ENCODE peak calls at places on chromosomes 4 and X, in five cellular contexts. I is dorsolateral prefrontal cortex, N is aorta, L is hepatocyte, X is neuronal stem cell. K is an unnamed sample.

GRCh38 chr4:130563185-130563890 is 1467.4 kb downstream of the C4orf33 start:
- DNase-seq in I (peak; percentile 20), N (peak; percentile 75), L (peak; percentile 77), X (peak; percentile 52), K (peak; percentile 27)

GRCh38 chr4:1862055-1862911 is 6.3 kb upstream of the LETM1 start:
- DNase-seq in I (no peak), N (no peak), L (peak; percentile 1), X (no peak), K (no peak)

GRCh38 chr4:83189631-83190136 is 75.2 kb upstream of the PLAC8 start:
- DNase-seq in I (no peak), N (no peak), L (peak; percentile 46), X (peak; percentile 23), K (no peak)

GRCh38 chr4:123939621-123940020 is 543.0 kb downstream of the SPRY1 start:
- DNase-seq in I (no peak), N (no peak), L (peak; percentile 16), X (no peak), K (no peak)

GRCh38 chrX:119190736-119191282 is 45.3 kb upstream of the PGRMC1 start:
- DNase-seq in I (no peak), N (no peak), L (peak; percentile 42), X (no peak), K (no peak)

GRCh38 chrX:34487364-34487763 is 169.7 kb downstream of the TMEM47 start:
- DNase-seq in I (no peak), N (no peak), L (no peak), X (no peak), K (no peak)

GRCh38 chr4:6301732-6302442 is 32.2 kb downstream of the WFS1 start:
- DNase-seq in I (no peak), N (no peak), L (no peak), X (no peak), K (no peak)

GRCh38 chr4:6582889-6583504 is 8.0 kb downstream of the MAN2B2 start:
- DNase-seq in I (no peak), N (no peak), L (no peak), X (no peak), K (peak; percentile 33)

GRCh38 chrX:72029473-72030411 is 102.0 kb downstream of the RTL5 start:
- DNase-seq in I (no peak), N (peak; percentile 73), L (peak; percentile 42), X (no peak), K (no peak)

GRCh38 chr4:6834867-6835266 is 52.3 kb downstream of the KIAA0232 start:
- DNase-seq in I (no peak), N (no peak), L (no peak), X (no peak), K (no peak)

GRCh38 chr4:19927381-19927780 is 324.3 kb upstream of the SLIT2 start:
- DNase-seq in I (no peak), N (no peak), L (peak; percentile 43), X (no peak), K (no peak)

GRCh38 chrX:113741744-113742143 is 842.1 kb upstream of the HTR2C start:
- DNase-seq in I (no peak), N (no peak), L (peak; percentile 66), X (no peak), K (no peak)

GRCh38 chrX:78595901-78596502 is 63.1 kb downstream of the RTL3 start:
- DNase-seq in I (no peak), N (no peak), L (no peak), X (peak; percentile 36), K (no peak)

GRCh38 chr4:95290702-95291101 is 258.1 kb downstream of the UNC5C start:
- DNase-seq in I (no peak), N (no peak), L (no peak), X (no peak), K (no peak)

GRCh38 chrX:153739754-153740486 is 15.3 kb downstream of the ABCD1 start:
- DNase-seq in I (no peak), N (no peak), L (no peak), X (no peak), K (no peak)

GRCh38 chr4:157104541-157104940 is 28.6 kb downstream of the GLRB start:
- DNase-seq in I (no peak), N (no peak), L (no peak), X (no peak), K (no peak)

GRCh38 chr4:76666940-76667532 is 230.9 kb downstream of the SOWAHB start:
- DNase-seq in I (no peak), N (no peak), L (no peak), X (no peak), K (no peak)

GRCh38 chrX:39946822-39947221 is 150.9 kb downstream of the BCOR start:
- DNase-seq in I (no peak), N (no peak), L (no peak), X (no peak), K (no peak)

GRCh38 chrX:47613082-47613481 is 6.6 kb downstream of the SYN1 start:
- DNase-seq in I (no peak), N (no peak), L (no peak), X (no peak), K (no peak)

GRCh38 chrX:123731258-123731986 is 1.4 kb downstream of the THOC2 start:
- DNase-seq in I (no peak), N (no peak), L (peak; percentile 16), X (no peak), K (no peak)

GRCh38 chrX:18075603-18076002 is 145.1 kb downstream of the BEND2 start:
- DNase-seq in I (no peak), N (no peak), L (no peak), X (no peak), K (no peak)

GRCh38 chrX:13059676-13060499 is 15.5 kb upstream of the FAM9C start:
- DNase-seq in I (no peak), N (no peak), L (peak; percentile 54), X (no peak), K (no peak)

GRCh38 chrX:153517421-153517820 is at the start of gene ATP2B3:
- DNase-seq in I (no peak), N (no peak), L (no peak), X (no peak), K (no peak)

GRCh38 chr4:175560628-175561027 is 251.4 kb downstream of the GPM6A start:
- DNase-seq in I (no peak), N (no peak), L (peak; percentile 25), X (no peak), K (no peak)

GRCh38 chrX:76279007-76279406 is 106.1 kb downstream of the PBDC1 start:
- DNase-seq in I (no peak), N (no peak), L (peak; percentile 52), X (peak; percentile 39), K (no peak)

GRCh38 chr4:135319685-135320084 is 1118.1 kb upstream of the PABPC4L start:
- DNase-seq in I (no peak), N (no peak), L (no peak), X (no peak), K (no peak)

DNA sequence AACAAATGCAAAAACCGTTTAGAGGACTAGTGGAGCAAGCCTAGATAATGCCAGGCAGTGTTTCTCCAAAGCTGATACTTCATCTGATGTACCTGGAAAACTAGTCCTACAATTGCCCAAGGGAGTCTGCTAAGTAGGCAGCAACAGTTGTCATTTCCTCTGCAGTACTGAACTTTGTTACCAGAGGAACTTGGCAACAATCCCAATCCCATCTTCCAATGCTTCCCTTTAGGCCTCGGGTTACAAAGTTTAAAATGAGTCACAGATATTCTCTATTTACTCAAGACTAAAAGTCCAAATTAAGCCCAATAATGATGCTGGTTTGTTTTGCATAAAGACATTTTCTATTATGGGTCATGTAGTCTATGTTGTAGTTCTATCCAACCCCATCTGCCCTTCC is 120.0 kb upstream of the GLRA2 start:
- DNase-seq in I (no peak), N (no peak), L (peak; percentile 55), X (no peak), K (peak; percentile 7)
- H3K27me3 ChIP-seq in I (peaks cover 22% of the 10 kb centered on the region), N (no peaks in the 10 kb centered on the region), L (no peaks in the 10 kb centered on the region), X (no peaks in the 10 kb centered on the region), K (no peaks in the 10 kb centered on the region)

GRCh38 chrX:112380541-112381278 is 298.1 kb upstream of the TRPC5 start:
- DNase-seq in I (no peak), N (peak; percentile 57), L (no peak), X (no peak), K (no peak)
- H3K27me3 ChIP-seq in I (peaks cover 7% of the 10 kb centered on the region), N (no peaks in the 10 kb centered on the region), L (no peaks in the 10 kb centered on the region), X (no peaks in the 10 kb centered on the region), K (no peaks in the 10 kb centered on the region)

DNA sequence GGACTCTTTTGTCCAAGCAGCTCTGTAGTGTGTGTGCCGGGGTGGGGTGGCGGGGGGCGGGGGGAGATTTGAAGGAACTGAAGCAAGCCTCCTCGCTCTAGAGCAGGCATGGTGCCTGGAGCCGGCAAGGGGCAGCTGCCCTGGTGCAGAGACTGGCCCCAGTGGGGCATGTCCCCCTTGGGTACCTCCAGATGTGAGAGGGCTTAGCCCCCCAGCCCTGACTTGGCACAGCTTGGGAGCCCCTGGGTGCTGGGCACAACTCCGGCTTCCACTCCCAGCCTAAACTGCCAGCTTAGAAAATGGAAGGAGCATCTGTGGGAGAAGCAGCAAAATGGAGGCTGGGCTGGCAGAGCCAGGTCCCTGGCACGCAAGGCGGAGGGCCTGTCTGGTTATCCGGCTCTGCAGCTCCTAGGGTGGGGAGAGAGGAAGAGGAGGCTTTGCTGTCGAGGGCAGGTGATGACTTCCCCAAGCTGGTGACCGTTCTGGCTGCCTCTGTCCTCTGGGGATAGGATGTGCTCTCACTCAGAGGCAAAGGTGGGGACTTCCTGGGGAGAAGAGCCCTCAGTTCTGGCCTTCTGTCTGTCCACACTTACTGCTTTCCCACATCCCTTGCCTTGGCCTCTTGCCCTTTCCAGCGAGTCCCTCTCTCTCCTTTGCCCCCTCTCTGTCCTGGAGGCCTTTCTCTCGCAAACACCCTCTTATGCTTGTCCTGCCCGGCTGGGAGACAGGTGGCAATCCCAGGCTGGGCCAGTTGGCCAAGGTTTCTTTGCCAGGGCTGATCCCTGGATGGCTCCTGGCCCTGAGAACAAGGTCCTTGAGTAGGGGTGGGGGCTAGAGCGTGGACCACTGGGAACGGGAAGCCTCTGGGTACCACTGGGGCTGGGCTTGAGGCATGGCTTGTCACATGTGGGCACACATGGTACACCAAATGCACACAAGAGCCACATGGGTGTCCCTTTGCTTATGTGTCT is 2.0 kb downstream of the DLG3 start:
- DNase-seq in I (no peak), N (no peak), L (no peak), X (no peak), K (no peak)
- H3K27me3 ChIP-seq in I (peaks cover 6% of the 10 kb centered on the region), N (no peaks in the 10 kb centered on the region), L (peaks cover 18% of the 10 kb centered on the region), X (peaks cover 12% of the 10 kb centered on the region), K (peaks cover 15% of the 10 kb centered on the region)

GRCh38 chrX:80432441-80432840 is 12.2 kb downstream of the TENT5D start:
- DNase-seq in I (no peak), N (no peak), L (no peak), X (no peak), K (no peak)

GRCh38 chrX:80431502-80431832 is 11.2 kb downstream of the TENT5D start:
- DNase-seq in I (no peak), N (no peak), L (no peak), X (no peak), K (no peak)

GRCh38 chrX:80432863-80433262 is 12.6 kb downstream of the TENT5D start:
- DNase-seq in I (no peak), N (no peak), L (peak; percentile 13), X (no peak), K (no peak)

DNA sequence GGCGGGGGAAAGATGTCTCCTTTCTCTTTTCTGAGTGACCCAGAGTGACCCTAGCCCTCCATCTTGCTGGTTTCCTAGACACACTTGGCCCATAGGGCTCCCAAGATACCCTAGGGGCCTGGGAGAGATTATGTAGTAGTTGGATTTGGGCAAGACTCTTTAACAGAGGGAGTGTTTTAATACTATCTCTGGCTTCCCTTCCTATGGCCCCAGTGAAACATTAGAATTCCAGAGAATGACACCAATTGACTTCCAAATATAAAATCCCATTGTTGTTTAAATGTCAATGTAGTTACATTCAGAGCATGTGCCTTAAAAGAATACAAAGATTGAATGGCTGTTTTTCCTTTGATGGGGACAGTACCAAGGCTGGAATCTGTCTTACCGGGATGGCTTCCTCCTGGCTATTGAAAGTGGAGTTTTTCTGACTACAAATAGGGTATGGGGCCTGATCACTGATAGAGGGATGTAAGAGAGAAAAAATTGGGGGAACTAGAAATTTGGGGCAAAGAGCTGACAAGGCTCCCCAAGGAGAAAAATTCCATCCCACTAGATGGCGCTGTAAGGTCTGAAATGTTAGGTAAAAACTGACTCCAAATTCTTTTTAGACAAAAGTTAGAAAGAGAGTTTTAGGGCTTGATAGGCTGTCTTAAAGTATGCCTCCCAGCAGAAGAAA is 10.7 kb downstream of the TENT5D start:
- DNase-seq in I (no peak), N (no peak), L (no peak), X (no peak), K (no peak)
- H3K27me3 ChIP-seq in I (peaks cover 7% of the 10 kb centered on the region), N (no peaks in the 10 kb centered on the region), L (no peaks in the 10 kb centered on the region), X (no peaks in the 10 kb centered on the region), K (no peaks in the 10 kb centered on the region)